ENCODE peak calls at places on chromosomes 12 and 14, in nine cellular contexts. U is amygdala; W is stimulated activated CD8-positive, alpha-beta memory T cell treated with anti-CD3 and anti-CD28 coated beads, Interleukin-12 subunit alpha, Interleukin-12 subunit beta, amount 100 ng/mL, for 4 hours; Z is posterior vena cava; N is mucosa of gallbladder; E is omental fat pad; V is astrocyte of the cerebellum; I is hypothalamus; O is K562. S is an unnamed sample.

GRCh38 chr14:104277416-104278213 is 139.2 kb downstream of the KIF26A start:
- DNase-seq in U (no peak), W (no peak), Z (peak; percentile 49), N (no peak), E (no peak), V (no peak), I (no peak), O (no peak), S (peak; percentile 43)

GRCh38 chr12:54047160-54047963 is 6.3 kb upstream of the HOXC4 start:
- DNase-seq in U (no peak), W (no peak), Z (no peak), N (no peak), E (no peak), V (no peak), I (no peak), O (no peak), S (no peak)

GRCh38 chr14:101988377-101988776 is 24.0 kb downstream of the DYNC1H1 start:
- DNase-seq in U (no peak), W (no peak), Z (no peak), N (no peak), E (no peak), V (no peak), I (no peak), O (no peak), S (no peak)

GRCh38 chr14:21978184-21978998 is 304.8 kb upstream of the OR4E1 start:
- DNase-seq in U (no peak), W (no peak), Z (peak; percentile 82), N (peak; percentile 14), E (no peak), V (no peak), I (no peak), O (peak; percentile 45), S (no peak)

GRCh38 chr14:77256694-77257093 is 14.3 kb downstream of the NGB start:
- DNase-seq in U (no peak), W (no peak), Z (no peak), N (no peak), E (no peak), V (no peak), I (no peak), O (no peak), S (no peak)

GRCh38 chr14:54902521-54903420 is at the start of gene GCH1:
- DNase-seq in U (peak; percentile 22), W (peak; percentile 72), Z (peak; percentile 86), N (peak; percentile 66), E (peak; percentile 53), V (no peak), I (peak; percentile 24), O (peak; percentile 91), S (peak; percentile 87)

GRCh38 chr14:61589691-61590521 is 105.4 kb upstream of the HIF1A start:
- DNase-seq in U (no peak), W (no peak), Z (no peak), N (no peak), E (no peak), V (no peak), I (no peak), O (no peak), S (peak; percentile 82)

GRCh38 chr14:58167891-58168290 is 15.9 kb upstream of the ARMH4 start:
- DNase-seq in U (no peak), W (no peak), Z (no peak), N (no peak), E (no peak), V (no peak), I (no peak), O (no peak), S (no peak)

GRCh38 chr12:81257952-81258551 is 180.2 kb downstream of the ACSS3 start:
- DNase-seq in U (no peak), W (no peak), Z (no peak), N (no peak), E (no peak), V (peak; percentile 43), I (no peak), O (no peak), S (no peak)

GRCh38 chr12:54523637-54524036 is 25.8 kb upstream of the PDE1B start:
- DNase-seq in U (no peak), W (no peak), Z (no peak), N (no peak), E (no peak), V (no peak), I (no peak), O (no peak), S (no peak)

GRCh38 chr14:103185051-103186027 is 62.1 kb downstream of the TNFAIP2 start:
- DNase-seq in U (no peak), W (no peak), Z (no peak), N (no peak), E (no peak), V (peak; percentile 33), I (no peak), O (no peak), S (no peak)

GRCh38 chr12:108099085-108099484 is 30.0 kb upstream of the WSCD2 start:
- DNase-seq in U (no peak), W (no peak), Z (no peak), N (no peak), E (no peak), V (no peak), I (no peak), O (peak; percentile 27), S (no peak)

S was measured in kidney.